ENCODE peak calls at places on chromosomes 2 and 18, in ten cellular contexts. Y is stimulated activated CD4-positive, alpha-beta T cell treated with anti-CD3 and anti-CD28 coated beads, Interleukin-4, amount 100 ng/mL, for 4 hours; W is HT1080; F is K562; A is NCI-H510A treated with DMSO at 0.1 percent for 48 hours; M is PC-9; U is GM04503; H is Right ventricle myocardium superior; I is SW480; T is GDM1. S is an unnamed sample.

GRCh38 chr2:128260239-128261138 is 58.2 kb downstream of the HS6ST1 start:
- DNase-seq in Y (no peak), W (peak; percentile 86), F (peak; percentile 12), A (no peak), M (peak; percentile 73), U (peak; percentile 57), H (peak; percentile 71), I (no peak), T (no peak), S (no peak)

GRCh38 chr2:195322324-195322723 is 334.7 kb upstream of the SLC39A10 start:
- DNase-seq in Y (no peak), W (no peak), F (peak; percentile 85), A (peak; percentile 16), M (no peak), U (no peak), H (no peak), I (peak; percentile 38), T (no peak), S (no peak)

GRCh38 chr2:154697422-154698237 is 865 bp upstream of the KCNJ3 start:
- DNase-seq in Y (no peak), W (no peak), F (no peak), A (peak; percentile 8), M (peak; percentile 15), U (no peak), H (peak; percentile 38), I (peak; percentile 38), T (no peak), S (no peak)

GRCh38 chr2:107801498-107801897 is 25.2 kb upstream of the RGPD4 start:
- DNase-seq in Y (no peak), W (no peak), F (no peak), A (peak; percentile 78), M (no peak), U (no peak), H (no peak), I (peak; percentile 73), T (no peak), S (no peak)

GRCh38 chr2:236642125-236642524 is 72.5 kb downstream of the ACKR3 start:
- DNase-seq in Y (no peak), W (no peak), F (no peak), A (no peak), M (no peak), U (peak; percentile 38), H (no peak), I (no peak), T (no peak), S (no peak)

GRCh38 chr18:59996370-59996966 is 96.7 kb downstream of the PMAIP1 start:
- DNase-seq in Y (no peak), W (peak; percentile 39), F (peak; percentile 37), A (peak; percentile 83), M (peak; percentile 30), U (no peak), H (no peak), I (peak; percentile 30), T (no peak), S (no peak)

GRCh38 chr18:73136134-73136533 is 268.3 kb upstream of the NETO1 start:
- DNase-seq in Y (no peak), W (no peak), F (no peak), A (peak; percentile 72), M (no peak), U (no peak), H (no peak), I (peak; percentile 11), T (no peak), S (no peak)

GRCh38 chr2:226740039-226740648 is 59.5 kb downstream of the IRS1 start:
- DNase-seq in Y (no peak), W (no peak), F (no peak), A (no peak), M (no peak), U (no peak), H (no peak), I (no peak), T (no peak), S (no peak)

GRCh38 chr2:131517106-131517831 is 10.4 kb upstream of the CCDC74A start:
- DNase-seq in Y (no peak), W (no peak), F (no peak), A (no peak), M (no peak), U (no peak), H (peak; percentile 21), I (no peak), T (no peak), S (no peak)

GRCh38 chr2:235003096-235003775 is 51.4 kb downstream of the SH3BP4 start:
- DNase-seq in Y (no peak), W (no peak), F (no peak), A (no peak), M (no peak), U (no peak), H (no peak), I (no peak), T (no peak), S (no peak)

GRCh38 chr18:55338955-55339662 is 248.9 kb downstream of the TCF4 start:
- DNase-seq in Y (no peak), W (no peak), F (no peak), A (no peak), M (no peak), U (no peak), H (no peak), I (no peak), T (no peak), S (no peak)

GRCh38 chr2:128414946-128415767 is 96.5 kb upstream of the HS6ST1 start:
- DNase-seq in Y (no peak), W (no peak), F (no peak), A (no peak), M (no peak), U (no peak), H (no peak), I (no peak), T (no peak), S (no peak)

GRCh38 chr18:8844721-8845148 is 139.4 kb downstream of the MTCL1 start:
- DNase-seq in Y (no peak), W (no peak), F (no peak), A (peak; percentile 50), M (no peak), U (no peak), H (no peak), I (no peak), T (no peak), S (no peak)

GRCh38 chr18:31992836-31993575 is 25.6 kb upstream of the RNF125 start:
- DNase-seq in Y (no peak), W (no peak), F (no peak), A (no peak), M (no peak), U (no peak), H (no peak), I (no peak), T (no peak), S (no peak)

GRCh38 chr18:32724071-32724696 is 48.6 kb downstream of the KLHL14 start:
- DNase-seq in Y (no peak), W (no peak), F (no peak), A (no peak), M (no peak), U (no peak), H (no peak), I (no peak), T (no peak), S (no peak)